ENCODE peak calls at places on chromosomes 16 and 17, in eight cellular contexts. O, S, C, A, J, K, F and Z are unnamed samples.

GRCh38 chr17:69492410-69493071 is 78.0 kb downstream of the MAP2K6 start:
- DNase-seq in O (no peak), S (peak; percentile 22), C (no peak), A (no peak), J (peak; percentile 74), K (peak; percentile 86), F (no peak), Z (peak; percentile 78)

GRCh38 chr17:57017625-57018024 is 39.7 kb downstream of the SCPEP1 start:
- DNase-seq in O (no peak), S (no peak), C (no peak), A (no peak), J (no peak), K (no peak), F (no peak), Z (no peak)

GRCh38 chr17:55641559-55642160 is 81.0 kb downstream of the TMEM100 start:
- DNase-seq in O (peak; percentile 56), S (peak; percentile 13), C (peak; percentile 10), A (no peak), J (peak; percentile 31), K (peak; percentile 76), F (peak; percentile 59), Z (peak; percentile 78)

GRCh38 chr17:43940630-43941029 is 1.6 kb downstream of the PPY start:
- DNase-seq in O (peak; percentile 61), S (peak; percentile 45), C (peak; percentile 43), A (no peak), J (no peak), K (peak; percentile 84), F (no peak), Z (peak; percentile 45)

GRCh38 chr16:85586360-85587145 is 26.6 kb upstream of the GSE1 start:
- DNase-seq in O (no peak), S (no peak), C (no peak), A (peak; percentile 54), J (no peak), K (no peak), F (no peak), Z (no peak)

GRCh38 chr17:42967925-42968324 is 3.7 kb upstream of the AARSD1 start:
- DNase-seq in O (no peak), S (no peak), C (no peak), A (no peak), J (no peak), K (no peak), F (no peak), Z (no peak)

GRCh38 chr17:61361084-61361483 is 38.6 kb upstream of the TBX2 start:
- DNase-seq in O (no peak), S (no peak), C (no peak), A (no peak), J (peak; percentile 57), K (no peak), F (no peak), Z (peak; percentile 74)

GRCh38 chr17:50464736-50465135 is 3.9 kb downstream of the CHAD start:
- DNase-seq in O (no peak), S (no peak), C (no peak), A (no peak), J (no peak), K (no peak), F (no peak), Z (no peak)

GRCh38 chr17:7557825-7558543 is 566 bp upstream of the TNFSF13 start:
- DNase-seq in O (no peak), S (peak; percentile 79), C (peak; percentile 46), A (no peak), J (peak; percentile 37), K (peak; percentile 83), F (peak; percentile 85), Z (peak; percentile 95)

GRCh38 chr17:31843382-31843780 is 15.7 kb downstream of the COPRS start:
- DNase-seq in O (no peak), S (peak; percentile 16), C (no peak), A (no peak), J (no peak), K (no peak), F (no peak), Z (no peak)

GRCh38 chr17:41535764-41536481 is 7.8 kb upstream of the KRT19 start:
- DNase-seq in O (no peak), S (no peak), C (no peak), A (no peak), J (no peak), K (no peak), F (no peak), Z (no peak)

GRCh38 chr16:30503403-30504296 is 22.7 kb downstream of the ZNF768 start:
- DNase-seq in O (no peak), S (no peak), C (no peak), A (no peak), J (no peak), K (no peak), F (no peak), Z (no peak)

GRCh38 chr17:58231644-58232043 is 6.7 kb upstream of the LPO start:
- DNase-seq in O (no peak), S (no peak), C (no peak), A (no peak), J (no peak), K (no peak), F (no peak), Z (no peak)

GRCh38 chr16:72736074-72736473 is 311.9 kb downstream of the ZFHX3 start:
- DNase-seq in O (no peak), S (no peak), C (no peak), A (no peak), J (no peak), K (no peak), F (no peak), Z (no peak)

GRCh38 chr17:30821751-30822723 is 2.5 kb downstream of the CRLF3 start:
- DNase-seq in O (no peak), S (no peak), C (no peak), A (no peak), J (no peak), K (peak; percentile 23), F (peak; percentile 14), Z (peak; percentile 19)

GRCh38 chr16:12874135-12874534 is 27.3 kb upstream of the SHISA9 start:
- DNase-seq in O (no peak), S (no peak), C (no peak), A (no peak), J (peak; percentile 73), K (peak; percentile 35), F (no peak), Z (peak; percentile 78)

GRCh38 chr17:40606548-40607353 is 40.9 kb downstream of the SMARCE1 start:
- DNase-seq in O (no peak), S (no peak), C (no peak), A (no peak), J (no peak), K (no peak), F (no peak), Z (no peak)

GRCh38 chr16:11067266-11067665 is 122.9 kb downstream of the CLEC16A start:
- DNase-seq in O (no peak), S (no peak), C (no peak), A (no peak), J (no peak), K (no peak), F (no peak), Z (no peak)

GRCh38 chr16:12901204-12901596 is 198 bp upstream of the SHISA9 start:
- DNase-seq in O (no peak), S (peak; percentile 3), C (no peak), A (no peak), J (peak; percentile 62), K (peak; percentile 93), F (no peak), Z (no peak)

GRCh38 chr17:17127730-17128291 is 78.3 kb downstream of the PLD6 start:
- DNase-seq in O (no peak), S (no peak), C (no peak), A (no peak), J (no peak), K (no peak), F (no peak), Z (no peak)

GRCh38 chr17:36812762-36813161 is 124.5 kb upstream of the LHX1 start:
- DNase-seq in O (no peak), S (no peak), C (no peak), A (no peak), J (no peak), K (peak; percentile 54), F (no peak), Z (no peak)

GRCh38 chr17:78374631-78375274 is 3.7 kb upstream of the PGS1 start:
- DNase-seq in O (no peak), S (no peak), C (no peak), A (no peak), J (no peak), K (peak; percentile 84), F (no peak), Z (peak; percentile 45)

GRCh38 chr17:67068999-67069398 is 24.6 kb downstream of the CACNG1 start:
- DNase-seq in O (no peak), S (no peak), C (no peak), A (no peak), J (no peak), K (no peak), F (no peak), Z (no peak)

GRCh38 chr16:13143551-13143950 is 242.2 kb downstream of the SHISA9 start:
- DNase-seq in O (no peak), S (no peak), C (no peak), A (no peak), J (peak; percentile 82), K (no peak), F (no peak), Z (peak; percentile 47)

GRCh38 chr16:87323727-87324410 is 6.7 kb upstream of the C16orf95 start:
- DNase-seq in O (no peak), S (peak; percentile 23), C (no peak), A (no peak), J (no peak), K (no peak), F (no peak), Z (no peak)

GRCh38 chr17:77049440-77049839 is 91.3 kb upstream of the SEC14L1 start:
- DNase-seq in O (no peak), S (peak; percentile 39), C (no peak), A (no peak), J (no peak), K (no peak), F (no peak), Z (no peak)

GRCh38 chr17:58330997-58331814 is 2.6 kb upstream of the TSPOAP1 start:
- DNase-seq in O (no peak), S (no peak), C (no peak), A (no peak), J (no peak), K (peak; percentile 47), F (peak; percentile 76), Z (no peak)

GRCh38 chr17:47670064-47670463 is 20.3 kb downstream of the KPNB1 start:
- DNase-seq in O (no peak), S (no peak), C (no peak), A (no peak), J (no peak), K (no peak), F (peak; percentile 17), Z (no peak)

GRCh38 chr17:82503094-82503727 is 16.3 kb upstream of the FOXK2 start:
- DNase-seq in O (no peak), S (no peak), C (no peak), A (no peak), J (no peak), K (no peak), F (no peak), Z (no peak)

GRCh38 chr17:75695830-75696271 is 25.4 kb upstream of the ITGB4 start:
- DNase-seq in O (no peak), S (no peak), C (no peak), A (no peak), J (no peak), K (no peak), F (no peak), Z (no peak)

GRCh38 chr17:1462164-1463112 is 6.4 kb upstream of the CRK start:
- DNase-seq in O (no peak), S (peak; percentile 82), C (no peak), A (no peak), J (no peak), K (no peak), F (no peak), Z (no peak)

GRCh38 chr17:43702636-43703035 is 40.9 kb upstream of the MEOX1 start:
- DNase-seq in O (peak; percentile 56), S (peak; percentile 49), C (peak; percentile 13), A (peak; percentile 3), J (no peak), K (peak; percentile 83), F (no peak), Z (no peak)

GRCh38 chr17:27340990-27341595 is 47.2 kb downstream of the WSB1 start:
- DNase-seq in O (no peak), S (peak; percentile 35), C (no peak), A (no peak), J (no peak), K (no peak), F (peak; percentile 13), Z (no peak)

GRCh38 chr16:89343501-89344291 is 126.2 kb downstream of the ZNF778 start:
- DNase-seq in O (peak; percentile 60), S (no peak), C (no peak), A (no peak), J (peak; percentile 45), K (no peak), F (no peak), Z (no peak)